ENCODE peak calls at places on chromosomes 3 and 15, in four cellular contexts. L is H1, O is K562, R is HepG2. Z is an unnamed sample.

GRCh38 chr3:51198476-51198875 is 186.6 kb upstream of the MANF start:
- DNase-seq in O (no peak), L (no peak), R (no peak), Z (no peak)

GRCh38 chr3:115792206-115792955 is 169.1 kb downstream of the GAP43 start:
- DNase-seq in R (peak), L (no peak), O (no peak), Z (no peak)

GRCh38 chr3:64129106-64129505 is 96.2 kb downstream of the PRICKLE2 start:
- DNase-seq in O (no peak), R (no peak), L (no peak), Z (no peak)

GRCh38 chr3:129038121-129038855 is 22.3 kb upstream of the GP9 start:
- DNase-seq in L (no peak), O (no peak), R (no peak), Z (no peak)

GRCh38 chr3:173913397-173913796 is 515.9 kb downstream of the NLGN1 start:
- DNase-seq in L (no peak), O (no peak), R (no peak), Z (no peak)

GRCh38 chr15:73341886-73342600 is 26.7 kb downstream of the HCN4 start:
- DNase-seq in O (no peak), L (no peak), R (no peak), Z (no peak)

GRCh38 chr3:113695818-113696645 is at the start of gene USF3:
- DNase-seq in O (peak), L (peak), R (peak), Z (peak)

GRCh38 chr15:87224409-87224808 is 1032.1 kb downstream of the NTRK3 start:
- DNase-seq in O (no peak), R (no peak), L (no peak), Z (no peak)

GRCh38 chr15:44311136-44311535 is 22.6 kb downstream of the GOLM2 start:
- DNase-seq in R (no peak), L (no peak), O (no peak), Z (no peak)

GRCh38 chr3:120645083-120645800 is 36.8 kb downstream of the HGD start:
- DNase-seq in O (peak), L (no peak), R (no peak), Z (no peak)

GRCh38 chr3:112061152-112061551 is 25.0 kb upstream of the C3orf52 start:
- DNase-seq in O (no peak), L (no peak), R (no peak), Z (no peak)

GRCh38 chr3:35654471-35654870 is 15.1 kb downstream of the ARPP21 start:
- DNase-seq in L (no peak), O (no peak), R (no peak), Z (no peak)

GRCh38 chr3:178159691-178160090 is 376.5 kb upstream of the KCNMB2 start:
- DNase-seq in L (peak), R (no peak), O (no peak), Z (no peak)

GRCh38 chr3:85487375-85487774 is 528.6 kb downstream of the CADM2 start:
- DNase-seq in R (no peak), O (no peak), L (no peak), Z (no peak)

GRCh38 chr3:128432898-128433629 is 33.6 kb downstream of the DNAJB8 start:
- DNase-seq in O (peak), L (no peak), R (no peak), Z (no peak)

GRCh38 chr15:25053000-25053815 is 98.4 kb downstream of the SNRPN start:
- DNase-seq in L (no peak), O (no peak), R (no peak), Z (no peak)

GRCh38 chr15:42457445-42458442 is 33.2 kb downstream of the ZNF106 start:
- DNase-seq in O (no peak), R (no peak), L (peak), Z (no peak)

GRCh38 chr3:125108833-125109540 is 53.2 kb upstream of the HEG1 start:
- DNase-seq in L (no peak), R (no peak), O (no peak), Z (peak)

GRCh38 chr3:111700054-111700453 is 104.9 kb upstream of the ZBED2 start:
- DNase-seq in L (no peak), R (no peak), O (no peak), Z (no peak)

GRCh38 chr3:159322322-159322939 is 520.6 kb downstream of the MFSD1 start:
- DNase-seq in O (peak), L (peak), R (peak), Z (no peak)

DNA sequence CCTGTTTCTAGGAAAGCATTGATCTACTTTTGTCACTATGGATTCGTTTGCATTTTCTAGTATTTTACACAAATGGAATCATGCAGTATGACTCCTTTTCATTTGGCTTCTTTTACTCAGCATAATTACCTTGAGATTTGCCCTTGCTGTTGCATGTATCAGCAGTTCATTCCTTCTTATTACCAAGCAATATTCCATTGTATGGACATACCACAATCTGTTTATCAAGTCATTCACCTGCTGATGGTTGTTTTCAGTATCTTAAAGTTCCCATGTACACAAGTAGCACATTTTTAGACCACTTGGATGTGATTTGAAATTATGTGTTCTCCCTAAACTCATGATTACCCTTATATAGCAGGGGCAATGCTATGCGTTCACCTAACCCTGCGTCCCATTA is 150.0 kb upstream of the UBE2E1 start:
- DNase-seq in O (no peak), R (no peak), L (no peak), Z (no peak)
- TF ChIP-seq JUND in O (no peak), R (no peak), L (no peak), Z (no peak)

GRCh38 chr3:78724886-78725285 is 1042.9 kb downstream of the ROBO1 start:
- DNase-seq in O (no peak), L (no peak), R (no peak), Z (no peak)

GRCh38 chr3:78728406-78729145 is 1039.2 kb downstream of the ROBO1 start:
- DNase-seq in O (no peak), L (no peak), R (no peak), Z (no peak)

GRCh38 chr3:78721771-78722543 is 1045.8 kb downstream of the ROBO1 start:
- DNase-seq in R (no peak), O (no peak), L (no peak), Z (no peak)

GRCh38 chr3:78726545-78726944 is 1041.3 kb downstream of the ROBO1 start:
- DNase-seq in R (no peak), O (no peak), L (no peak), Z (no peak)

DNA sequence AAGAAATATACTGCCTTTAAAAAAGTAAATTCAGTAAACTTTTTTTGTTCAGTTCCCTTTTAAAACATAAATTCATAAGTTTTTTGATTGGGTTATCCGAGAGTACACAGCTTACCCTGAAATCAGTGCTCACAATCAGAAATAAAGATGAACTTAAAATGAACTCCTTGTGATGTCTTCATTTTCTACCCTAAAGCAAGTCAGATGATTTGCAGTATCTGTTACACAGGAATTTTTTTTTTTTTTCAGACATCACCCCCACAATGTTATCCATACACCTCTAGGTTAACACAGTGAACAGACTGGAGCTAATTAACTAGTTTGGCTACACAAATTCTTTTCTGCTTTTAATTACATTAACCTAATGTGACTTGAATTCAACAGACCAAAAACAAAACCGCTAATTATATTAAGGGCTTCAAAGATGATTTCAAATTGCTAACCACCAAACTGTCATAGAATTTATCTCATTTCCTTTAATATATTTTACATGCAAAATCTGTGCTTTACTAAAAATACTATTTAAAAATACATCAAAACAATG is 1042.0 kb downstream of the ROBO1 start:
- DNase-seq in O (no peak), L (no peak), R (no peak), Z (no peak)
- TF ChIP-seq JUND in O (no peak), L (no peak), R (no peak), Z (no peak)

GRCh38 chr3:143955113-143955512 is 16.5 kb upstream of the DIPK2A start:
- DNase-seq in O (no peak), R (no peak), L (no peak), Z (no peak)

GRCh38 chr3:143950810-143951209 is 20.8 kb upstream of the DIPK2A start:
- DNase-seq in L (no peak), R (no peak), O (no peak), Z (no peak)

GRCh38 chr3:143956858-143957257 is 14.8 kb upstream of the DIPK2A start:
- DNase-seq in L (no peak), R (no peak), O (no peak), Z (no peak)

GRCh38 chr3:143952569-143953069 is 19.0 kb upstream of the DIPK2A start:
- DNase-seq in O (no peak), R (no peak), L (no peak), Z (no peak)

DNA sequence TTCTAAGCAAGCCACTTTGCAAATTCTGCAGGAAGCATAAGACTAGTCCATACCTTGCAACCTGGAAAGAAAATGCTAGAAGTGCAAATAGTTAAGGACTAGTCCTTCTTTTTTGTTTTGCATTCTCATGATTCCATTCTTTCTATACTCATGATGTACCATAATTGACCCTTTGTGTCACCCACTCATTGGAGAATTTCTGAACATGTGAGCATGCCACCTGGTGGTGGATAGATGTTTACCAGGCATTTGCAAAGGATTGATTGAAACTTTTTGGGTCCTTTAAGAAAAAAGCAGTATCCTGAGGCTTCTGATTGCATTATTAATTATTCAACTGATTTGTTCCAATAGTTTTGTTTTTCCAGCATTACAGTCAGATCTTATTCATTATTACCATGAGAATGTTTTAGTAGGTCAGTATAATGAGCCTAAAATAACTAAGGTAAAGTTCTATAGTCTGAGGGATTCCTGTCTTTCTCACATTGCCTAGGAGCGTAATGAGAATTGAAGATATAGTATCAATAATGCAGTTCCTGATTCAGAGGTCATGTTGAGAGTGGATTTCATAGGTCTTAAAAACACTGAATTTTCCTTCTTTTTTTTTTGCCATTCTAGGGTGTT is 20.2 kb upstream of the DIPK2A start:
- DNase-seq in R (peak), L (no peak), O (peak), Z (peak)
- TF ChIP-seq JUND in R (no peak), L (no peak), O (no peak), Z (no peak)

GRCh38 chr3:118466795-118467330 is 567.8 kb downstream of the IGSF11 start:
- DNase-seq in L (no peak), R (no peak), O (no peak), Z (no peak)
- TF ChIP-seq JUND in L (no peak), R (no peak), O (no peak), Z (no peak)

GRCh38 chr3:30397030-30397429 is 209.4 kb upstream of the TGFBR2 start:
- DNase-seq in R (no peak), O (no peak), L (no peak), Z (no peak)

GRCh38 chr3:30393079-30393478 is 213.3 kb upstream of the TGFBR2 start:
- DNase-seq in O (no peak), R (no peak), L (no peak), Z (no peak)
- TF ChIP-seq JUND in O (no peak), R (no peak), L (no peak), Z (no peak)

DNA sequence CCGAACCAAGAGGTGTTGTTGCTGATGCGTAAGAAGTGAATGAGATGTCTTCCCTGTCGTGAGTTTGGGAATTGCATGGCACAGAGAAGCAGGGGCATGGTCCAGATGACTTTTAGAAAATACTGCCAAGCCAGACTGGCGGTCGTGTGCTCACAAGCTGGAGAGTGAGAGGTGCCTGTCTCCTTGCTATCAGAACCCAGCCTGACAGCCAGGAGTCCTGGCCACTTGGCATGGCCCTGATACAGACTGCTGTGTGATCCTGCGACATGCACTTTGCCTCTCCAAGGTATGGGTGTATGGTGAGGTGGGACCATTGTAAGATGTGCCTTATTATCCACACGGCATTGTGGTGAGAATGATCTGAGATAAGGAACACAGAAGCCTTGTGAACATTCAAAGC is 93.0 kb downstream of the SMAD3 start:
- DNase-seq in O (no peak), L (no peak), R (no peak), Z (no peak)
- TF ChIP-seq JUND in O (no peak), L (no peak), R (no peak), Z (no peak)

GRCh38 chr15:75061272-75061671 is 37.9 kb downstream of the PPCDC start:
- DNase-seq in O (no peak), L (no peak), R (no peak), Z (no peak)
- TF ChIP-seq JUND in O (no peak), L (no peak), R (no peak), Z (no peak)

GRCh38 chr3:45679805-45680204 is 9.4 kb upstream of the SACM1L start:
- DNase-seq in L (no peak), O (no peak), R (no peak), Z (no peak)
- TF ChIP-seq JUND in L (no peak), O (no peak), R (no peak), Z (no peak)

Z was measured in T47D.